ENCODE peak calls at places on chromosomes 12 and 14, in ten cellular contexts. V is left kidney; K is stimulated activated CD8-positive, alpha-beta memory T cell treated with anti-CD3 and anti-CD28 coated beads, Interleukin-15, amount 100 ng/mL, for 4 hours; N is NCI-H1092; A is HFFc6; R is stomach; Z is HTR-8/SVneo; I is activated B cell treated with CpG ODN at 0.5 μM for 24 hours; U is KG1; F is AG09319. O is an unnamed sample.

GRCh38 chr12:4899361-4899760 is 10.3 kb upstream of the KCNA1 start:
- DNase-seq in A (no peak), V (no peak), Z (no peak), K (no peak), F (no peak), I (no peak), N (no peak), R (no peak), U (no peak), O (no peak)

GRCh38 chr14:20327005-20327869 is 5.8 kb downstream of the CCNB1IP1 start:
- DNase-seq in U (peak; percentile 44), Z (peak; percentile 41), R (no peak), K (no peak), A (peak; percentile 73), F (peak; percentile 50), V (peak; percentile 83), I (no peak), N (peak; percentile 67), O (peak; percentile 17)

GRCh38 chr12:19042196-19042595 is 87.3 kb upstream of the PLEKHA5 start:
- DNase-seq in V (no peak), U (no peak), N (no peak), F (no peak), R (no peak), I (no peak), Z (no peak), K (no peak), A (no peak), O (no peak)

GRCh38 chr12:112419269-112420133 is 754 bp downstream of the PTPN11 start:
- DNase-seq in K (peak; percentile 6), F (peak; percentile 44), V (peak; percentile 75), U (peak; percentile 23), N (no peak), Z (peak; percentile 73), A (peak; percentile 80), R (peak; percentile 64), I (no peak), O (peak; percentile 72)

GRCh38 chr12:3142386-3142785 is 65.2 kb downstream of the TSPAN9 start:
- DNase-seq in Z (no peak), U (no peak), F (no peak), V (peak; percentile 38), N (no peak), A (no peak), K (no peak), R (no peak), I (no peak), O (no peak)

GRCh38 chr12:95601626-95602025 is 50.4 kb upstream of the USP44 start:
- DNase-seq in U (no peak), V (no peak), N (no peak), Z (no peak), A (peak; percentile 72), R (no peak), I (no peak), K (no peak), F (no peak), O (no peak)

GRCh38 chr12:46360370-46360769 is 12.2 kb downstream of the SLC38A2 start:
- DNase-seq in Z (no peak), K (no peak), U (no peak), I (no peak), N (no peak), R (no peak), F (no peak), A (no peak), V (no peak), O (no peak)

GRCh38 chr12:75480469-75480949 is at the start of gene GLIPR1:
- DNase-seq in I (peak; percentile 40), A (peak; percentile 99), F (peak; percentile 95), R (peak; percentile 57), K (peak; percentile 47), N (no peak), Z (peak; percentile 63), V (peak; percentile 58), U (peak; percentile 59), O (peak; percentile 94)

GRCh38 chr12:59472273-59472672 is 123.6 kb upstream of the SLC16A7 start:
- DNase-seq in N (no peak), I (no peak), R (no peak), Z (no peak), U (no peak), F (no peak), V (no peak), K (no peak), A (no peak), O (no peak)

GRCh38 chr12:96720363-96720705 is 186.7 kb upstream of the NEDD1 start:
- DNase-seq in A (no peak), Z (no peak), I (no peak), K (no peak), N (no peak), V (no peak), F (no peak), U (no peak), R (no peak), O (no peak)

GRCh38 chr14:85250369-85250768 is 279.6 kb upstream of the FLRT2 start:
- DNase-seq in N (peak; percentile 8), A (no peak), U (no peak), K (no peak), R (no peak), Z (no peak), F (no peak), V (peak; percentile 24), I (no peak), O (no peak)

GRCh38 chr14:49497725-49498348 is 88.3 kb downstream of the RPS29 start:
- DNase-seq in F (peak; percentile 31), V (peak; percentile 88), N (peak; percentile 75), R (no peak), K (no peak), U (peak; percentile 88), I (no peak), Z (peak; percentile 53), A (peak; percentile 64), O (peak; percentile 51)